ENCODE peak calls at places on chromosome 2, in nine cellular contexts. One of them, this sample, is unnamed.
A peak's percentile ranks its signal among the peaks of the same experiment; 100 is the strongest.

GRCh38 chr2:173652731-173653426 is 298.2 kb downstream of the CDCA7 start:
- ATAC-seq in body of pancreas: no peak
- ATAC-seq in stimulated activated naive CD8-positive, alpha-beta T cell treated with anti-CD3 and anti-CD28 coated beads, Interleukin-15, amount 100 ng/mL, for 72 hours: no peak
- ATAC-seq in central memory CD8-positive, alpha-beta T cell: no peak
- ATAC-seq in right lobe of liver: no peak
- ATAC-seq in aorta: no peak
- ATAC-seq in WTC11: no peak
- ATAC-seq in activated CD8-positive, alpha-beta memory T cell treated with anti-CD3 and anti-CD28 coated beads, Interleukin-2, amount 10 ng/mL, durations not matched to agents 7 days and 5 days: no peak
- ATAC-seq in activated CD4-positive, alpha-beta T cell treated with anti-CD3 and anti-CD28 coated beads for 36 hours: no peak
- ATAC-seq in this sample: peak; percentile 95

GRCh38 chr2:215619989-215620388 is 184.1 kb upstream of the FN1 start:
- ATAC-seq in body of pancreas: peak; percentile 35
- ATAC-seq in stimulated activated naive CD8-positive, alpha-beta T cell treated with anti-CD3 and anti-CD28 coated beads, Interleukin-15, amount 100 ng/mL, for 72 hours: no peak
- ATAC-seq in central memory CD8-positive, alpha-beta T cell: no peak
- ATAC-seq in right lobe of liver: no peak
- ATAC-seq in aorta: no peak
- ATAC-seq in WTC11: no peak
- ATAC-seq in activated CD8-positive, alpha-beta memory T cell treated with anti-CD3 and anti-CD28 coated beads, Interleukin-2, amount 10 ng/mL, durations not matched to agents 7 days and 5 days: no peak
- ATAC-seq in activated CD4-positive, alpha-beta T cell treated with anti-CD3 and anti-CD28 coated beads for 36 hours: no peak
- ATAC-seq in this sample: no peak

GRCh38 chr2:106537047-106537446 is 49.9 kb downstream of the CD8B2 start:
- ATAC-seq in body of pancreas: no peak
- ATAC-seq in stimulated activated naive CD8-positive, alpha-beta T cell treated with anti-CD3 and anti-CD28 coated beads, Interleukin-15, amount 100 ng/mL, for 72 hours: no peak
- ATAC-seq in central memory CD8-positive, alpha-beta T cell: peak; percentile 36
- ATAC-seq in right lobe of liver: peak; percentile 68
- ATAC-seq in aorta: peak; percentile 53
- ATAC-seq in WTC11: no peak
- ATAC-seq in activated CD8-positive, alpha-beta memory T cell treated with anti-CD3 and anti-CD28 coated beads, Interleukin-2, amount 10 ng/mL, durations not matched to agents 7 days and 5 days: no peak
- ATAC-seq in activated CD4-positive, alpha-beta T cell treated with anti-CD3 and anti-CD28 coated beads for 36 hours: no peak
- ATAC-seq in this sample: no peak

GRCh38 chr2:210559167-210559566 is 2.8 kb downstream of the CPS1 start:
- ATAC-seq in body of pancreas: no peak
- ATAC-seq in stimulated activated naive CD8-positive, alpha-beta T cell treated with anti-CD3 and anti-CD28 coated beads, Interleukin-15, amount 100 ng/mL, for 72 hours: no peak
- ATAC-seq in central memory CD8-positive, alpha-beta T cell: no peak
- ATAC-seq in right lobe of liver: peak; percentile 53
- ATAC-seq in aorta: no peak
- ATAC-seq in WTC11: no peak
- ATAC-seq in activated CD8-positive, alpha-beta memory T cell treated with anti-CD3 and anti-CD28 coated beads, Interleukin-2, amount 10 ng/mL, durations not matched to agents 7 days and 5 days: no peak
- ATAC-seq in activated CD4-positive, alpha-beta T cell treated with anti-CD3 and anti-CD28 coated beads for 36 hours: no peak
- ATAC-seq in this sample: no peak

GRCh38 chr2:65390134-65390533 is 42.3 kb downstream of the SPRED2 start:
- ATAC-seq in body of pancreas: no peak
- ATAC-seq in stimulated activated naive CD8-positive, alpha-beta T cell treated with anti-CD3 and anti-CD28 coated beads, Interleukin-15, amount 100 ng/mL, for 72 hours: peak; percentile 79
- ATAC-seq in central memory CD8-positive, alpha-beta T cell: no peak
- ATAC-seq in right lobe of liver: peak; percentile 78
- ATAC-seq in aorta: no peak
- ATAC-seq in WTC11: peak; percentile 12
- ATAC-seq in activated CD8-positive, alpha-beta memory T cell treated with anti-CD3 and anti-CD28 coated beads, Interleukin-2, amount 10 ng/mL, durations not matched to agents 7 days and 5 days: no peak
- ATAC-seq in activated CD4-positive, alpha-beta T cell treated with anti-CD3 and anti-CD28 coated beads for 36 hours: peak; percentile 85
- ATAC-seq in this sample: no peak

GRCh38 chr2:100987974-100988373 is 14.1 kb upstream of the RPL31 start:
- ATAC-seq in body of pancreas: no peak
- ATAC-seq in stimulated activated naive CD8-positive, alpha-beta T cell treated with anti-CD3 and anti-CD28 coated beads, Interleukin-15, amount 100 ng/mL, for 72 hours: no peak
- ATAC-seq in central memory CD8-positive, alpha-beta T cell: no peak
- ATAC-seq in right lobe of liver: no peak
- ATAC-seq in aorta: no peak
- ATAC-seq in WTC11: no peak
- ATAC-seq in activated CD8-positive, alpha-beta memory T cell treated with anti-CD3 and anti-CD28 coated beads, Interleukin-2, amount 10 ng/mL, durations not matched to agents 7 days and 5 days: no peak
- ATAC-seq in activated CD4-positive, alpha-beta T cell treated with anti-CD3 and anti-CD28 coated beads for 36 hours: no peak
- ATAC-seq in this sample: no peak

GRCh38 chr2:133080822-133081221 is 410.8 kb upstream of the LYPD1 start:
- ATAC-seq in body of pancreas: no peak
- ATAC-seq in stimulated activated naive CD8-positive, alpha-beta T cell treated with anti-CD3 and anti-CD28 coated beads, Interleukin-15, amount 100 ng/mL, for 72 hours: no peak
- ATAC-seq in central memory CD8-positive, alpha-beta T cell: no peak
- ATAC-seq in right lobe of liver: no peak
- ATAC-seq in aorta: no peak
- ATAC-seq in WTC11: no peak
- ATAC-seq in activated CD8-positive, alpha-beta memory T cell treated with anti-CD3 and anti-CD28 coated beads, Interleukin-2, amount 10 ng/mL, durations not matched to agents 7 days and 5 days: no peak
- ATAC-seq in activated CD4-positive, alpha-beta T cell treated with anti-CD3 and anti-CD28 coated beads for 36 hours: no peak
- ATAC-seq in this sample: no peak

GRCh38 chr2:138476940-138477339 is 24.6 kb upstream of the SPOPL start:
- ATAC-seq in body of pancreas: no peak
- ATAC-seq in stimulated activated naive CD8-positive, alpha-beta T cell treated with anti-CD3 and anti-CD28 coated beads, Interleukin-15, amount 100 ng/mL, for 72 hours: no peak
- ATAC-seq in central memory CD8-positive, alpha-beta T cell: no peak
- ATAC-seq in right lobe of liver: peak; percentile 60
- ATAC-seq in aorta: no peak
- ATAC-seq in WTC11: peak; percentile 82
- ATAC-seq in activated CD8-positive, alpha-beta memory T cell treated with anti-CD3 and anti-CD28 coated beads, Interleukin-2, amount 10 ng/mL, durations not matched to agents 7 days and 5 days: no peak
- ATAC-seq in activated CD4-positive, alpha-beta T cell treated with anti-CD3 and anti-CD28 coated beads for 36 hours: no peak
- ATAC-seq in this sample: peak; percentile 35

GRCh38 chr2:184363213-184363612 is 235.1 kb upstream of the ZNF804A start:
- ATAC-seq in body of pancreas: no peak
- ATAC-seq in stimulated activated naive CD8-positive, alpha-beta T cell treated with anti-CD3 and anti-CD28 coated beads, Interleukin-15, amount 100 ng/mL, for 72 hours: no peak
- ATAC-seq in central memory CD8-positive, alpha-beta T cell: no peak
- ATAC-seq in right lobe of liver: peak; percentile 81
- ATAC-seq in aorta: no peak
- ATAC-seq in WTC11: no peak
- ATAC-seq in activated CD8-positive, alpha-beta memory T cell treated with anti-CD3 and anti-CD28 coated beads, Interleukin-2, amount 10 ng/mL, durations not matched to agents 7 days and 5 days: no peak
- ATAC-seq in activated CD4-positive, alpha-beta T cell treated with anti-CD3 and anti-CD28 coated beads for 36 hours: no peak
- ATAC-seq in this sample: no peak

GRCh38 chr2:689877-690510 is 12.8 kb upstream of the TMEM18 start:
- ATAC-seq in body of pancreas: no peak
- ATAC-seq in stimulated activated naive CD8-positive, alpha-beta T cell treated with anti-CD3 and anti-CD28 coated beads, Interleukin-15, amount 100 ng/mL, for 72 hours: no peak
- ATAC-seq in central memory CD8-positive, alpha-beta T cell: no peak
- ATAC-seq in right lobe of liver: no peak
- ATAC-seq in aorta: peak; percentile 56
- ATAC-seq in WTC11: peak; percentile 32
- ATAC-seq in activated CD8-positive, alpha-beta memory T cell treated with anti-CD3 and anti-CD28 coated beads, Interleukin-2, amount 10 ng/mL, durations not matched to agents 7 days and 5 days: no peak
- ATAC-seq in activated CD4-positive, alpha-beta T cell treated with anti-CD3 and anti-CD28 coated beads for 36 hours: no peak
- ATAC-seq in this sample: no peak

GRCh38 chr2:177843188-177843587 is 229.4 kb downstream of the PDE11A start:
- ATAC-seq in body of pancreas: no peak
- ATAC-seq in stimulated activated naive CD8-positive, alpha-beta T cell treated with anti-CD3 and anti-CD28 coated beads, Interleukin-15, amount 100 ng/mL, for 72 hours: no peak
- ATAC-seq in central memory CD8-positive, alpha-beta T cell: no peak
- ATAC-seq in right lobe of liver: no peak
- ATAC-seq in aorta: no peak
- ATAC-seq in WTC11: no peak
- ATAC-seq in activated CD8-positive, alpha-beta memory T cell treated with anti-CD3 and anti-CD28 coated beads, Interleukin-2, amount 10 ng/mL, durations not matched to agents 7 days and 5 days: no peak
- ATAC-seq in activated CD4-positive, alpha-beta T cell treated with anti-CD3 and anti-CD28 coated beads for 36 hours: no peak
- ATAC-seq in this sample: no peak

GRCh38 chr2:241980193-241980592 is 110.7 kb downstream of the RTP5 start:
- ATAC-seq in body of pancreas: no peak
- ATAC-seq in stimulated activated naive CD8-positive, alpha-beta T cell treated with anti-CD3 and anti-CD28 coated beads, Interleukin-15, amount 100 ng/mL, for 72 hours: no peak
- ATAC-seq in central memory CD8-positive, alpha-beta T cell: no peak
- ATAC-seq in right lobe of liver: no peak
- ATAC-seq in aorta: no peak
- ATAC-seq in WTC11: no peak
- ATAC-seq in activated CD8-positive, alpha-beta memory T cell treated with anti-CD3 and anti-CD28 coated beads, Interleukin-2, amount 10 ng/mL, durations not matched to agents 7 days and 5 days: no peak
- ATAC-seq in activated CD4-positive, alpha-beta T cell treated with anti-CD3 and anti-CD28 coated beads for 36 hours: no peak
- ATAC-seq in this sample: no peak

GRCh38 chr2:30372836-30373235 is 74.2 kb upstream of the LCLAT1 start:
- ATAC-seq in body of pancreas: no peak
- ATAC-seq in stimulated activated naive CD8-positive, alpha-beta T cell treated with anti-CD3 and anti-CD28 coated beads, Interleukin-15, amount 100 ng/mL, for 72 hours: no peak
- ATAC-seq in central memory CD8-positive, alpha-beta T cell: no peak
- ATAC-seq in right lobe of liver: no peak
- ATAC-seq in aorta: peak; percentile 48
- ATAC-seq in WTC11: no peak
- ATAC-seq in activated CD8-positive, alpha-beta memory T cell treated with anti-CD3 and anti-CD28 coated beads, Interleukin-2, amount 10 ng/mL, durations not matched to agents 7 days and 5 days: no peak
- ATAC-seq in activated CD4-positive, alpha-beta T cell treated with anti-CD3 and anti-CD28 coated beads for 36 hours: no peak
- ATAC-seq in this sample: no peak

GRCh38 chr2:201780674-201781582 is at the start of gene ALS2:
- ATAC-seq in body of pancreas: peak; percentile 96
- ATAC-seq in stimulated activated naive CD8-positive, alpha-beta T cell treated with anti-CD3 and anti-CD28 coated beads, Interleukin-15, amount 100 ng/mL, for 72 hours: peak; percentile 96
- ATAC-seq in central memory CD8-positive, alpha-beta T cell: peak; percentile 90
- ATAC-seq in right lobe of liver: peak; percentile 97
- ATAC-seq in aorta: peak; percentile 97
- ATAC-seq in WTC11: peak; percentile 95
- ATAC-seq in activated CD8-positive, alpha-beta memory T cell treated with anti-CD3 and anti-CD28 coated beads, Interleukin-2, amount 10 ng/mL, durations not matched to agents 7 days and 5 days: peak; percentile 96
- ATAC-seq in activated CD4-positive, alpha-beta T cell treated with anti-CD3 and anti-CD28 coated beads for 36 hours: peak; percentile 95
- ATAC-seq in this sample: peak; percentile 90

GRCh38 chr2:170229744-170230143 is 51.8 kb downstream of the MYO3B start:
- ATAC-seq in body of pancreas: peak; percentile 33
- ATAC-seq in stimulated activated naive CD8-positive, alpha-beta T cell treated with anti-CD3 and anti-CD28 coated beads, Interleukin-15, amount 100 ng/mL, for 72 hours: no peak
- ATAC-seq in central memory CD8-positive, alpha-beta T cell: no peak
- ATAC-seq in right lobe of liver: no peak
- ATAC-seq in aorta: no peak
- ATAC-seq in WTC11: no peak
- ATAC-seq in activated CD8-positive, alpha-beta memory T cell treated with anti-CD3 and anti-CD28 coated beads, Interleukin-2, amount 10 ng/mL, durations not matched to agents 7 days and 5 days: no peak
- ATAC-seq in activated CD4-positive, alpha-beta T cell treated with anti-CD3 and anti-CD28 coated beads for 36 hours: no peak
- ATAC-seq in this sample: no peak

GRCh38 chr2:54387592-54387991 is 68.5 kb upstream of the SPTBN1 start:
- ATAC-seq in body of pancreas: no peak
- ATAC-seq in stimulated activated naive CD8-positive, alpha-beta T cell treated with anti-CD3 and anti-CD28 coated beads, Interleukin-15, amount 100 ng/mL, for 72 hours: no peak
- ATAC-seq in central memory CD8-positive, alpha-beta T cell: no peak
- ATAC-seq in right lobe of liver: no peak
- ATAC-seq in aorta: no peak
- ATAC-seq in WTC11: no peak
- ATAC-seq in activated CD8-positive, alpha-beta memory T cell treated with anti-CD3 and anti-CD28 coated beads, Interleukin-2, amount 10 ng/mL, durations not matched to agents 7 days and 5 days: no peak
- ATAC-seq in activated CD4-positive, alpha-beta T cell treated with anti-CD3 and anti-CD28 coated beads for 36 hours: no peak
- ATAC-seq in this sample: no peak

GRCh38 chr2:151654891-151655290 is 79.4 kb downstream of the NEB start:
- ATAC-seq in body of pancreas: no peak
- ATAC-seq in stimulated activated naive CD8-positive, alpha-beta T cell treated with anti-CD3 and anti-CD28 coated beads, Interleukin-15, amount 100 ng/mL, for 72 hours: no peak
- ATAC-seq in central memory CD8-positive, alpha-beta T cell: no peak
- ATAC-seq in right lobe of liver: no peak
- ATAC-seq in aorta: no peak
- ATAC-seq in WTC11: no peak
- ATAC-seq in activated CD8-positive, alpha-beta memory T cell treated with anti-CD3 and anti-CD28 coated beads, Interleukin-2, amount 10 ng/mL, durations not matched to agents 7 days and 5 days: no peak
- ATAC-seq in activated CD4-positive, alpha-beta T cell treated with anti-CD3 and anti-CD28 coated beads for 36 hours: no peak
- ATAC-seq in this sample: no peak

GRCh38 chr2:128580988-128581848 is 262.6 kb upstream of the HS6ST1 start:
- ATAC-seq in body of pancreas: no peak
- ATAC-seq in stimulated activated naive CD8-positive, alpha-beta T cell treated with anti-CD3 and anti-CD28 coated beads, Interleukin-15, amount 100 ng/mL, for 72 hours: peak; percentile 31
- ATAC-seq in central memory CD8-positive, alpha-beta T cell: no peak
- ATAC-seq in right lobe of liver: peak; percentile 62
- ATAC-seq in aorta: no peak
- ATAC-seq in WTC11: no peak
- ATAC-seq in activated CD8-positive, alpha-beta memory T cell treated with anti-CD3 and anti-CD28 coated beads, Interleukin-2, amount 10 ng/mL, durations not matched to agents 7 days and 5 days: no peak
- ATAC-seq in activated CD4-positive, alpha-beta T cell treated with anti-CD3 and anti-CD28 coated beads for 36 hours: no peak
- ATAC-seq in this sample: no peak

GRCh38 chr2:9637330-9637729 is 6.5 kb upstream of the YWHAQ start:
- ATAC-seq in body of pancreas: no peak
- ATAC-seq in stimulated activated naive CD8-positive, alpha-beta T cell treated with anti-CD3 and anti-CD28 coated beads, Interleukin-15, amount 100 ng/mL, for 72 hours: peak; percentile 25
- ATAC-seq in central memory CD8-positive, alpha-beta T cell: no peak
- ATAC-seq in right lobe of liver: no peak
- ATAC-seq in aorta: no peak
- ATAC-seq in WTC11: no peak
- ATAC-seq in activated CD8-positive, alpha-beta memory T cell treated with anti-CD3 and anti-CD28 coated beads, Interleukin-2, amount 10 ng/mL, durations not matched to agents 7 days and 5 days: peak; percentile 59
- ATAC-seq in activated CD4-positive, alpha-beta T cell treated with anti-CD3 and anti-CD28 coated beads for 36 hours: peak; percentile 38
- ATAC-seq in this sample: peak; percentile 70

GRCh38 chr2:166375205-166375735 is 474 bp downstream of the SCN9A start:
- ATAC-seq in body of pancreas: peak; percentile 20
- ATAC-seq in stimulated activated naive CD8-positive, alpha-beta T cell treated with anti-CD3 and anti-CD28 coated beads, Interleukin-15, amount 100 ng/mL, for 72 hours: peak; percentile 22
- ATAC-seq in central memory CD8-positive, alpha-beta T cell: peak; percentile 16
- ATAC-seq in right lobe of liver: peak; percentile 58
- ATAC-seq in aorta: peak; percentile 4
- ATAC-seq in WTC11: peak; percentile 0
- ATAC-seq in activated CD8-positive, alpha-beta memory T cell treated with anti-CD3 and anti-CD28 coated beads, Interleukin-2, amount 10 ng/mL, durations not matched to agents 7 days and 5 days: peak; percentile 33
- ATAC-seq in activated CD4-positive, alpha-beta T cell treated with anti-CD3 and anti-CD28 coated beads for 36 hours: no peak
- ATAC-seq in this sample: peak; percentile 31

GRCh38 chr2:200466703-200467418 is 43.0 kb downstream of the KCTD18 start:
- ATAC-seq in body of pancreas: peak; percentile 69
- ATAC-seq in stimulated activated naive CD8-positive, alpha-beta T cell treated with anti-CD3 and anti-CD28 coated beads, Interleukin-15, amount 100 ng/mL, for 72 hours: peak; percentile 89
- ATAC-seq in central memory CD8-positive, alpha-beta T cell: peak; percentile 84
- ATAC-seq in right lobe of liver: peak; percentile 46
- ATAC-seq in aorta: peak; percentile 91
- ATAC-seq in WTC11: no peak
- ATAC-seq in activated CD8-positive, alpha-beta memory T cell treated with anti-CD3 and anti-CD28 coated beads, Interleukin-2, amount 10 ng/mL, durations not matched to agents 7 days and 5 days: peak; percentile 86
- ATAC-seq in activated CD4-positive, alpha-beta T cell treated with anti-CD3 and anti-CD28 coated beads for 36 hours: peak; percentile 94
- ATAC-seq in this sample: peak; percentile 80

GRCh38 chr2:111972955-111973565 is 74.7 kb downstream of the MERTK start:
- ATAC-seq in body of pancreas: no peak
- ATAC-seq in stimulated activated naive CD8-positive, alpha-beta T cell treated with anti-CD3 and anti-CD28 coated beads, Interleukin-15, amount 100 ng/mL, for 72 hours: no peak
- ATAC-seq in central memory CD8-positive, alpha-beta T cell: no peak
- ATAC-seq in right lobe of liver: peak; percentile 76
- ATAC-seq in aorta: peak; percentile 84
- ATAC-seq in WTC11: no peak
- ATAC-seq in activated CD8-positive, alpha-beta memory T cell treated with anti-CD3 and anti-CD28 coated beads, Interleukin-2, amount 10 ng/mL, durations not matched to agents 7 days and 5 days: no peak
- ATAC-seq in activated CD4-positive, alpha-beta T cell treated with anti-CD3 and anti-CD28 coated beads for 36 hours: peak; percentile 42
- ATAC-seq in this sample: no peak

GRCh38 chr2:144999040-144999875 is 479.3 kb upstream of the ZEB2 start:
- ATAC-seq in body of pancreas: no peak
- ATAC-seq in stimulated activated naive CD8-positive, alpha-beta T cell treated with anti-CD3 and anti-CD28 coated beads, Interleukin-15, amount 100 ng/mL, for 72 hours: no peak
- ATAC-seq in central memory CD8-positive, alpha-beta T cell: no peak
- ATAC-seq in right lobe of liver: no peak
- ATAC-seq in aorta: peak; percentile 84
- ATAC-seq in WTC11: no peak
- ATAC-seq in activated CD8-positive, alpha-beta memory T cell treated with anti-CD3 and anti-CD28 coated beads, Interleukin-2, amount 10 ng/mL, durations not matched to agents 7 days and 5 days: no peak
- ATAC-seq in activated CD4-positive, alpha-beta T cell treated with anti-CD3 and anti-CD28 coated beads for 36 hours: no peak
- ATAC-seq in this sample: no peak

GRCh38 chr2:1973636-1974035 is 229.3 kb upstream of the PXDN start:
- ATAC-seq in body of pancreas: no peak
- ATAC-seq in stimulated activated naive CD8-positive, alpha-beta T cell treated with anti-CD3 and anti-CD28 coated beads, Interleukin-15, amount 100 ng/mL, for 72 hours: no peak
- ATAC-seq in central memory CD8-positive, alpha-beta T cell: no peak
- ATAC-seq in right lobe of liver: peak; percentile 7
- ATAC-seq in aorta: no peak
- ATAC-seq in WTC11: peak; percentile 28
- ATAC-seq in activated CD8-positive, alpha-beta memory T cell treated with anti-CD3 and anti-CD28 coated beads, Interleukin-2, amount 10 ng/mL, durations not matched to agents 7 days and 5 days: no peak
- ATAC-seq in activated CD4-positive, alpha-beta T cell treated with anti-CD3 and anti-CD28 coated beads for 36 hours: no peak
- ATAC-seq in this sample: no peak

GRCh38 chr2:106158131-106158530 is 36.0 kb downstream of the UXS1 start:
- ATAC-seq in body of pancreas: no peak
- ATAC-seq in stimulated activated naive CD8-positive, alpha-beta T cell treated with anti-CD3 and anti-CD28 coated beads, Interleukin-15, amount 100 ng/mL, for 72 hours: no peak
- ATAC-seq in central memory CD8-positive, alpha-beta T cell: no peak
- ATAC-seq in right lobe of liver: no peak
- ATAC-seq in aorta: no peak
- ATAC-seq in WTC11: no peak
- ATAC-seq in activated CD8-positive, alpha-beta memory T cell treated with anti-CD3 and anti-CD28 coated beads, Interleukin-2, amount 10 ng/mL, durations not matched to agents 7 days and 5 days: no peak
- ATAC-seq in activated CD4-positive, alpha-beta T cell treated with anti-CD3 and anti-CD28 coated beads for 36 hours: no peak
- ATAC-seq in this sample: no peak

GRCh38 chr2:233241803-233242202 is 9.7 kb upstream of the ATG16L1 start:
- ATAC-seq in body of pancreas: no peak
- ATAC-seq in stimulated activated naive CD8-positive, alpha-beta T cell treated with anti-CD3 and anti-CD28 coated beads, Interleukin-15, amount 100 ng/mL, for 72 hours: no peak
- ATAC-seq in central memory CD8-positive, alpha-beta T cell: no peak
- ATAC-seq in right lobe of liver: no peak
- ATAC-seq in aorta: no peak
- ATAC-seq in WTC11: peak; percentile 70
- ATAC-seq in activated CD8-positive, alpha-beta memory T cell treated with anti-CD3 and anti-CD28 coated beads, Interleukin-2, amount 10 ng/mL, durations not matched to agents 7 days and 5 days: no peak
- ATAC-seq in activated CD4-positive, alpha-beta T cell treated with anti-CD3 and anti-CD28 coated beads for 36 hours: peak; percentile 34
- ATAC-seq in this sample: peak; percentile 18

GRCh38 chr2:232540441-232541041 is 1.0 kb downstream of the CHRNG start:
- ATAC-seq in body of pancreas: no peak
- ATAC-seq in stimulated activated naive CD8-positive, alpha-beta T cell treated with anti-CD3 and anti-CD28 coated beads, Interleukin-15, amount 100 ng/mL, for 72 hours: peak; percentile 8
- ATAC-seq in central memory CD8-positive, alpha-beta T cell: no peak
- ATAC-seq in right lobe of liver: no peak
- ATAC-seq in aorta: no peak
- ATAC-seq in WTC11: no peak
- ATAC-seq in activated CD8-positive, alpha-beta memory T cell treated with anti-CD3 and anti-CD28 coated beads, Interleukin-2, amount 10 ng/mL, durations not matched to agents 7 days and 5 days: no peak
- ATAC-seq in activated CD4-positive, alpha-beta T cell treated with anti-CD3 and anti-CD28 coated beads for 36 hours: no peak
- ATAC-seq in this sample: no peak

GRCh38 chr2:40488101-40488598 is 36.3 kb upstream of the SLC8A1 start:
- ATAC-seq in body of pancreas: no peak
- ATAC-seq in stimulated activated naive CD8-positive, alpha-beta T cell treated with anti-CD3 and anti-CD28 coated beads, Interleukin-15, amount 100 ng/mL, for 72 hours: no peak
- ATAC-seq in central memory CD8-positive, alpha-beta T cell: no peak
- ATAC-seq in right lobe of liver: no peak
- ATAC-seq in aorta: peak; percentile 41
- ATAC-seq in WTC11: no peak
- ATAC-seq in activated CD8-positive, alpha-beta memory T cell treated with anti-CD3 and anti-CD28 coated beads, Interleukin-2, amount 10 ng/mL, durations not matched to agents 7 days and 5 days: no peak
- ATAC-seq in activated CD4-positive, alpha-beta T cell treated with anti-CD3 and anti-CD28 coated beads for 36 hours: no peak
- ATAC-seq in this sample: peak; percentile 67